ENCODE peak calls at places on chromosome 3, in five cellular contexts. M, P, H, Z and N are unnamed samples.

GRCh38 chr3:188749830-188750229 is 421.9 kb upstream of the TPRG1 start:
- DNase-seq in M (no peak), P (no peak), H (no peak), Z (no peak), N (no peak)

GRCh38 chr3:64666171-64666581 is 21.6 kb downstream of the ADAMTS9 start:
- DNase-seq in M (no peak), P (no peak), H (no peak), Z (peak; percentile 83), N (peak; percentile 60)

GRCh38 chr3:64988188-64988587 is 300.4 kb upstream of the ADAMTS9 start:
- DNase-seq in M (no peak), P (no peak), H (no peak), Z (peak; percentile 67), N (no peak)

GRCh38 chr3:69236808-69237707 is 114.7 kb upstream of the LMOD3 start:
- DNase-seq in M (no peak), P (no peak), H (no peak), Z (peak; percentile 64), N (peak; percentile 13)

GRCh38 chr3:192409203-192409837 is 318.0 kb downstream of the FGF12 start:
- DNase-seq in M (peak; percentile 28), P (peak; percentile 83), H (no peak), Z (peak; percentile 41), N (no peak)

GRCh38 chr3:184379375-184380209 is at the start of gene CHRD:
- DNase-seq in M (no peak), P (peak; percentile 59), H (no peak), Z (no peak), N (no peak)

GRCh38 chr3:136787226-136787793 is 31.6 kb upstream of the SLC35G2 start:
- DNase-seq in M (peak; percentile 56), P (no peak), H (no peak), Z (no peak), N (peak; percentile 78)

GRCh38 chr3:78494831-78495230 is 1273.0 kb downstream of the ROBO1 start:
- DNase-seq in M (no peak), P (no peak), H (no peak), Z (no peak), N (no peak)

GRCh38 chr3:32571192-32571485 is 481 bp upstream of the DYNC1LI1 start:
- DNase-seq in M (no peak), P (no peak), H (no peak), Z (peak; percentile 34), N (no peak)

GRCh38 chr3:11273945-11274344 is 1.7 kb downstream of the ATG7 start:
- DNase-seq in M (no peak), P (no peak), H (no peak), Z (no peak), N (peak; percentile 39)

GRCh38 chr3:64022451-64023186 is 675 bp downstream of the PSMD6 start:
- DNase-seq in M (no peak), P (no peak), H (no peak), Z (no peak), N (peak; percentile 21)

GRCh38 chr3:1082024-1082633 is 10.7 kb upstream of the CNTN6 start:
- DNase-seq in M (peak; percentile 70), P (peak; percentile 77), H (no peak), Z (no peak), N (peak; percentile 71)

GRCh38 chr3:40920041-40920440 is 279.3 kb upstream of the CTNNB1 start:
- DNase-seq in M (no peak), P (no peak), H (no peak), Z (peak; percentile 49), N (peak; percentile 74)

GRCh38 chr3:20121088-20121487 is 64.9 kb downstream of the SGO1 start:
- DNase-seq in M (no peak), P (no peak), H (no peak), Z (no peak), N (peak; percentile 16)

GRCh38 chr3:4417449-4417848 is 49.6 kb downstream of the SUMF1 start:
- DNase-seq in M (peak; percentile 67), P (no peak), H (no peak), Z (no peak), N (peak; percentile 89)

GRCh38 chr3:128433630-128434185 is 33.0 kb downstream of the DNAJB8 start:
- DNase-seq in M (no peak), P (no peak), H (no peak), Z (peak; percentile 95), N (no peak)

GRCh38 chr3:122427857-122428471 is 12.1 kb upstream of the WDR5B start:
- DNase-seq in M (no peak), P (no peak), H (no peak), Z (peak; percentile 55), N (peak; percentile 16)

GRCh38 chr3:44913868-44914468 is 39.6 kb downstream of the TGM4 start:
- DNase-seq in M (peak; percentile 74), P (peak; percentile 87), H (no peak), Z (peak; percentile 46), N (peak; percentile 77)

GRCh38 chr3:194424373-194424772 is 25.3 kb upstream of the GP5 start:
- DNase-seq in M (no peak), P (no peak), H (no peak), Z (no peak), N (no peak)

GRCh38 chr3:46711770-46712169 is 5.9 kb downstream of the PRSS50 start:
- DNase-seq in M (no peak), P (no peak), H (no peak), Z (no peak), N (no peak)

GRCh38 chr3:120864541-120864940 is 43.5 kb upstream of the STXBP5L start:
- DNase-seq in M (no peak), P (no peak), H (no peak), Z (no peak), N (no peak)

GRCh38 chr3:132665230-132665629 is 5.1 kb downstream of the UBA5 start:
- DNase-seq in M (peak; percentile 57), P (no peak), H (no peak), Z (no peak), N (no peak)

GRCh38 chr3:61545716-61546115 is 15.7 kb upstream of the PTPRG start:
- DNase-seq in M (no peak), P (no peak), H (no peak), Z (no peak), N (no peak)

GRCh38 chr3:171556574-171557145 is 96.5 kb upstream of the TNIK start:
- DNase-seq in M (no peak), P (peak; percentile 22), H (no peak), Z (peak; percentile 43), N (peak; percentile 46)

GRCh38 chr3:171561601-171562323 is 101.6 kb upstream of the TNIK start:
- DNase-seq in M (no peak), P (no peak), H (no peak), Z (no peak), N (no peak)

GRCh38 chr3:171558183-171558696 is 98.0 kb upstream of the TNIK start:
- DNase-seq in M (no peak), P (no peak), H (no peak), Z (no peak), N (no peak)

GRCh38 chr3:171557173-171557572 is 97.0 kb upstream of the TNIK start:
- DNase-seq in M (no peak), P (no peak), H (no peak), Z (no peak), N (no peak)

GRCh38 chr3:171559586-171559985 is 99.4 kb upstream of the TNIK start:
- DNase-seq in M (no peak), P (no peak), H (no peak), Z (no peak), N (no peak)
- TF ChIP-seq CTCF in M (no peak), P (no peak), H (no peak), Z (no peak), N (no peak)

DNA sequence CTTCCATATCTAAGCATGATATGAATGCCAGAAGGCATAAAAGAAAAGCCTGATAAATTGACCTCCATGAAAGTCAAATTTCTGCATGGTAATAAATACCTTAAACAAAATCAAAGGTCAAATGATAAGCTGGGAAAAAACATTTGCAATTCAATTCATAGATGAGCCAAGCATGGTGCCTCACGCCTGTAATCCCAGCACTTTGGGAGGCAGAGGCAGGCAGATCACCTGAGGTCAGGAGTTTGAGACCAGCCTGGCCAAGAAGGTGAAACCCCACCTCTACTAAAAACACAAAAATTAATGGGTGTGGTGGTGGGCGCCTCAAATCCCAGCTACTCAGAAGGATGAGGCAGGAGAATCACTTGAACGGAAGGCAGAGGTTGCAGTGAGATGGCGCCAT is 27.8 kb upstream of the RAF1 start:
- DNase-seq in M (no peak), P (no peak), H (no peak), Z (no peak), N (no peak)
- TF ChIP-seq CTCF in M (no peak), P (no peak), H (no peak), Z (no peak), N (no peak)

GRCh38 chr3:190517696-190518095 is 3.8 kb downstream of the IL1RAP start:
- DNase-seq in M (peak; percentile 67), P (no peak), H (no peak), Z (peak; percentile 83), N (peak; percentile 65)
- TF ChIP-seq CTCF in M (no peak), P (no peak), H (no peak), Z (no peak), N (no peak)

GRCh38 chr3:37833790-37834189 is 27.9 kb upstream of the CTDSPL start:
- DNase-seq in M (no peak), P (no peak), H (no peak), Z (no peak), N (no peak)
- TF ChIP-seq CTCF in M (peak; percentile 11), P (no peak), H (no peak), Z (peak; percentile 34), N (peak; percentile 19)

DNA sequence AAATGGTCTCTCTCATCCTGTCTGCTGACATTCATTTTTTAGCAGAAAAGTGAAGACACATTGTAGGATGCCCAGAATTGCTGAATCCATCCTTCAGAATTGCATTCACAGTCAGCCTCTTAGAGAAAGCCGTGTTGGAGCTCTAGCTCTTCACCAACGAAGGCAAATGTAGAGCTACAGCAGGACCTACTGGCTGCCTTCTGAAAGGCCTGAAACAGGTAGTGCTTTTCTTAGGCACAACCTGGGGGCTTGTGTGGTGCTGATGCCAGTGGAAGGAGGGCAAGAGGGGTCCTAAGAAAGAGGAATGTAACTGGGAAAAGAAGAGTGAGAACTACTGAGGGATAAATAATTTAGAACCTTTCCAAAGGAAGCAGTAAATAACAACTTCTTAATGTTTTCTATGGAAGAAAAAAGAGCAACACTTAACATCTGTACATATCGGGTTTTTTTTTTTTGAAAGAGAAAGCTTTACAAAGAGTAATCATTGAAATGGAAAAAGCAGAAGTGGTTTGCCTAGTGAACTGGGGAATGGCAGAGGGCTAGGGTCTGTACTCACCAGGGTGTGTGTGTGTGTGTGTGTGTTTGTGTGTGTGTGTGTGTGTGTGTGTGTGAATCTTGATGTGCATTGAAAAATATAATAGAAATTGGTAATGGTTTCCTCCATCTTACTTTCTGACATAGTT is 297.8 kb downstream of the SATB1 start:
- DNase-seq in M (no peak), P (no peak), H (no peak), Z (no peak), N (no peak)
- TF ChIP-seq CTCF in M (no peak), P (no peak), H (no peak), Z (no peak), N (no peak)